ENCODE peak calls at places on chromosomes 16 and 17, in six cellular contexts. One of them, this sample, is unnamed.

GRCh38 chr17:67602974-67603373 is 114.8 kb upstream of the NOL11 start:
- DNase-seq in CD4-positive, CD25-positive, alpha-beta regulatory T cell: peak; percentile 4
- DNase-seq in A549: peak; percentile 58
- DNase-seq in prostate gland: no peak
- DNase-seq in kidney: no peak
- DNase-seq in aorta: no peak
- DNase-seq in this sample: peak; percentile 2

GRCh38 chr16:87201052-87201451 is 116.1 kb downstream of the C16orf95 start:
- DNase-seq in CD4-positive, CD25-positive, alpha-beta regulatory T cell: no peak
- DNase-seq in A549: no peak
- DNase-seq in prostate gland: no peak
- DNase-seq in kidney: no peak
- DNase-seq in aorta: peak; percentile 92
- DNase-seq in this sample: no peak

GRCh38 chr17:39002991-39003715 is 36.0 kb upstream of the FBXO47 start:
- DNase-seq in CD4-positive, CD25-positive, alpha-beta regulatory T cell: no peak
- DNase-seq in A549: no peak
- DNase-seq in prostate gland: peak; percentile 9
- DNase-seq in kidney: peak; percentile 92
- DNase-seq in aorta: peak; percentile 85
- DNase-seq in this sample: peak; percentile 8

GRCh38 chr17:2299136-2299535 is 4.4 kb downstream of the SMG6 start:
- DNase-seq in CD4-positive, CD25-positive, alpha-beta regulatory T cell: no peak
- DNase-seq in A549: no peak
- DNase-seq in prostate gland: no peak
- DNase-seq in kidney: no peak
- DNase-seq in aorta: no peak
- DNase-seq in this sample: no peak

GRCh38 chr17:61410555-61411089 is 11.0 kb downstream of the TBX2 start:
- DNase-seq in CD4-positive, CD25-positive, alpha-beta regulatory T cell: peak; percentile 57
- DNase-seq in A549: no peak
- DNase-seq in prostate gland: no peak
- DNase-seq in kidney: peak; percentile 94
- DNase-seq in aorta: peak; percentile 94
- DNase-seq in this sample: peak; percentile 49

GRCh38 chr16:52069866-52070265 is 477.1 kb downstream of the TOX3 start:
- DNase-seq in CD4-positive, CD25-positive, alpha-beta regulatory T cell: no peak
- DNase-seq in A549: peak; percentile 3
- DNase-seq in prostate gland: no peak
- DNase-seq in kidney: no peak
- DNase-seq in aorta: no peak
- DNase-seq in this sample: no peak

GRCh38 chr17:45364531-45365390 is 47.9 kb upstream of the MAP3K14 start:
- DNase-seq in CD4-positive, CD25-positive, alpha-beta regulatory T cell: no peak
- DNase-seq in A549: no peak
- DNase-seq in prostate gland: no peak
- DNase-seq in kidney: no peak
- DNase-seq in aorta: peak; percentile 63
- DNase-seq in this sample: no peak

GRCh38 chr16:69105501-69106361 is at the start of gene HAS3:
- DNase-seq in CD4-positive, CD25-positive, alpha-beta regulatory T cell: no peak
- DNase-seq in A549: peak; percentile 81
- DNase-seq in prostate gland: peak; percentile 52
- DNase-seq in kidney: peak; percentile 85
- DNase-seq in aorta: peak; percentile 84
- DNase-seq in this sample: no peak

GRCh38 chr16:57998484-57998883 is 2.0 kb downstream of the ZNF319 start:
- DNase-seq in CD4-positive, CD25-positive, alpha-beta regulatory T cell: peak; percentile 35
- DNase-seq in A549: no peak
- DNase-seq in prostate gland: no peak
- DNase-seq in kidney: peak; percentile 71
- DNase-seq in aorta: peak; percentile 74
- DNase-seq in this sample: peak; percentile 45

GRCh38 chr16:10519929-10520868 is 60.2 kb downstream of the EMP2 start:
- DNase-seq in CD4-positive, CD25-positive, alpha-beta regulatory T cell: no peak
- DNase-seq in A549: peak; percentile 27
- DNase-seq in prostate gland: peak; percentile 88
- DNase-seq in kidney: no peak
- DNase-seq in aorta: no peak
- DNase-seq in this sample: no peak

GRCh38 chr17:27049104-27049784 is 244.7 kb upstream of the WSB1 start:
- DNase-seq in CD4-positive, CD25-positive, alpha-beta regulatory T cell: no peak
- DNase-seq in A549: no peak
- DNase-seq in prostate gland: no peak
- DNase-seq in kidney: no peak
- DNase-seq in aorta: no peak
- DNase-seq in this sample: no peak

GRCh38 chr17:20073056-20073979 is 64.2 kb downstream of the SPECC1 start:
- DNase-seq in CD4-positive, CD25-positive, alpha-beta regulatory T cell: no peak
- DNase-seq in A549: no peak
- DNase-seq in prostate gland: no peak
- DNase-seq in kidney: peak; percentile 88
- DNase-seq in aorta: peak; percentile 85
- DNase-seq in this sample: peak; percentile 7

GRCh38 chr17:44310612-44311376 is 2.4 kb downstream of the RUNDC3A start:
- DNase-seq in CD4-positive, CD25-positive, alpha-beta regulatory T cell: no peak
- DNase-seq in A549: no peak
- DNase-seq in prostate gland: no peak
- DNase-seq in kidney: no peak
- DNase-seq in aorta: no peak
- DNase-seq in this sample: no peak

GRCh38 chr17:40063034-40063765 is 435 bp downstream of the THRA start:
- DNase-seq in CD4-positive, CD25-positive, alpha-beta regulatory T cell: no peak
- DNase-seq in A549: no peak
- DNase-seq in prostate gland: no peak
- DNase-seq in kidney: peak; percentile 88
- DNase-seq in aorta: peak; percentile 83
- DNase-seq in this sample: no peak

GRCh38 chr17:40063915-40064531 is 1.3 kb downstream of the THRA start:
- DNase-seq in CD4-positive, CD25-positive, alpha-beta regulatory T cell: no peak
- DNase-seq in A549: no peak
- DNase-seq in prostate gland: no peak
- DNase-seq in kidney: no peak
- DNase-seq in aorta: peak; percentile 67
- DNase-seq in this sample: no peak

GRCh38 chr17:40061532-40062038 is 1.2 kb upstream of the THRA start:
- DNase-seq in CD4-positive, CD25-positive, alpha-beta regulatory T cell: no peak
- DNase-seq in A549: no peak
- DNase-seq in prostate gland: no peak
- DNase-seq in kidney: no peak
- DNase-seq in aorta: peak; percentile 72
- DNase-seq in this sample: no peak

GRCh38 chr17:40060887-40061480 is 1.8 kb upstream of the THRA start:
- DNase-seq in CD4-positive, CD25-positive, alpha-beta regulatory T cell: no peak
- DNase-seq in A549: no peak
- DNase-seq in prostate gland: no peak
- DNase-seq in kidney: no peak
- DNase-seq in aorta: peak; percentile 60
- DNase-seq in this sample: no peak

GRCh38 chr17:40062347-40063033 is at the start of gene THRA:
- DNase-seq in CD4-positive, CD25-positive, alpha-beta regulatory T cell: peak; percentile 68
- DNase-seq in A549: peak; percentile 68
- DNase-seq in prostate gland: peak; percentile 75
- DNase-seq in kidney: peak; percentile 88
- DNase-seq in aorta: peak; percentile 91
- DNase-seq in this sample: peak; percentile 59
- H3K27ac ChIP-seq in CD4-positive, CD25-positive, alpha-beta regulatory T cell: peak within 1 kb of the TSS; percentile 51
- H3K27ac ChIP-seq in A549: peak within 1 kb of the TSS; percentile 92
- H3K27ac ChIP-seq in prostate gland: peak within 1 kb of the TSS; percentile 93
- H3K27ac ChIP-seq in kidney: peak within 1 kb of the TSS; percentile 92
- H3K27ac ChIP-seq in aorta: peak within 1 kb of the TSS; percentile 57
- H3K27ac ChIP-seq in this sample: peak within 1 kb of the TSS; percentile 75

DNA sequence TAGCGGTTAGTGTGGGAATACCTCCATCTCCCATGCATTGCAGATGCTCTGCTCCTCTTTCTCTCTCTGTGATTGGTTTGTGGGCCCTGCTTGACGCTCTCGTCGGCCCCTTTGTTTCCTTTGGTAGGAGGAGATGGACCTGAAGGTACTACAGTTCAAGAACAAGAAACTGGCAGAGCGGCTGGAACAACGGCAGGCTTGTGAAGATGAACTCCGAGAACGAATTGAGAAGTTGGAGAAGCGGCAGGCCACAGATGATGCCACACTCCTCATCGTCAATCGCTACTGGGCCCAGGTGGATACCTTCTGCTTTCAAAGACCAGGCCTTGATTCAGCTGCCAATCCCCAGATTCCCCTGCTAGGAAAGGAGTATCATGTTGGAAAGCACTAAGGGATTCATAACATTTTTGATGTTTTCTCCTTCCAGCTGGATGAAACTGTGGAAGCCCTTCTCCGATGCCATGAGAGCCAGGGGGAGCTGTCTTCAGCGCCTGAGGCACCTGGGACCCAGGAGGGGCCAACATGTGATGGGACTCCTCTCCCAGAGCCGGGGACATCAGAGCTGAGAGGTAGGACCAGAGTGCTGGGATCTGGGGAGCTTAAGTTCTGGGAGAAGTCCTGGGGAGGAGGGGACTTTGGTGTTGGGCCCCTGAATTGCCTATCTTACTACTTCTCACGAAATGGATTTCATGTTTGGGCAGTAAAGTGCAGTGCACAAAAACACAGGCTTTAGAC is 1.0 kb downstream of the RNF40 start:
- DNase-seq in CD4-positive, CD25-positive, alpha-beta regulatory T cell: no peak
- DNase-seq in A549: no peak
- DNase-seq in prostate gland: no peak
- DNase-seq in kidney: peak; percentile 51
- DNase-seq in aorta: no peak
- DNase-seq in this sample: no peak
- H3K27ac ChIP-seq in CD4-positive, CD25-positive, alpha-beta regulatory T cell: peak overlapping the region; percentile 81
- H3K27ac ChIP-seq in A549: peak overlapping the region; percentile 91
- H3K27ac ChIP-seq in prostate gland: peak overlapping the region; percentile 92
- H3K27ac ChIP-seq in kidney: peak overlapping the region; percentile 77
- H3K27ac ChIP-seq in aorta: peak overlapping the region; percentile 78
- H3K27ac ChIP-seq in this sample: peak overlapping the region; percentile 77

DNA sequence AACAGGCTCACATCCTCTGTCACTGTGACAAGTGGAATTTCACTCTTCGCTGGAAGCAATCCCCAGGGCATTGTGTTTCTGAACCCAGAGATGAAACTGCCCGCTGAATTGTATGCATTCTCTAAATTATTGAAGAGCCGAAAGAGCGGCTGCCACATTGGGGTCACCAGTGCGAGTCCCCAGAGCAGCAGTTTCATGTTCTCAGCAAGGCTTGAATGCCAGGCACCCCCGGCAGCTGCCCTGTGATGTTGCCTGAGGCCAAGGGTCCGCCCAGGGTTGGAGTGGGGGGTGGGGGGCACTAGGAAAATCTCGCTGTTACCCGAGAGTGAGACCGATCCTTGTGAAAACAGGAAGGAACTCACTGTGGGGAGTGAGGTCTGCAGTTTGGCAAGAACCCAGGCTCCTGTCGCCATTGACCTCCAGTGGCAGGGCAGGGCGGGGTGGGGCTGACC is 20.7 kb upstream of the BCAR1 start:
- DNase-seq in CD4-positive, CD25-positive, alpha-beta regulatory T cell: no peak
- DNase-seq in A549: no peak
- DNase-seq in prostate gland: no peak
- DNase-seq in kidney: peak; percentile 75
- DNase-seq in aorta: no peak
- DNase-seq in this sample: no peak
- H3K27ac ChIP-seq in CD4-positive, CD25-positive, alpha-beta regulatory T cell: no peak overlapping the region
- H3K27ac ChIP-seq in A549: no peak overlapping the region
- H3K27ac ChIP-seq in prostate gland: no peak overlapping the region
- H3K27ac ChIP-seq in kidney: no peak overlapping the region
- H3K27ac ChIP-seq in aorta: no peak overlapping the region
- H3K27ac ChIP-seq in this sample: no peak overlapping the region

DNA sequence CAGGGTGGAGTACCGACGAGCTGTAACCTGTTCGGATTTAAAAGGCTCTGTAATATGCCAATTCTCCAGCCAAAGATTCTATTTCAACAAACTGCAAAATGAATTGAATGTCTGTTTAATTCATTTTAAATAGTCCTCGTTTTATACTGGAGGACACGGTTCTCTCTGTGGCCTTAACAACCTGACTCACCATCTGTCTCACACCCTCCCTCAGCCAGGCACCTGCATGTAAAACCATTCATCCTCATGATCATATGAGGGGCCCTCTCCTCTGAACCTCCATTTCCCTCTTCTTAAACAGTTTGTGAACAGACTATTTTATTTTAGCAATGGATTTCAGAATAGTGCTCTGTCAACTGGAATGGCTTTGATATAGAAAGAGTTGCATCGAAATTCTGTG is 329.3 kb downstream of the SNX29 start:
- DNase-seq in CD4-positive, CD25-positive, alpha-beta regulatory T cell: no peak
- DNase-seq in A549: no peak
- DNase-seq in prostate gland: no peak
- DNase-seq in kidney: no peak
- DNase-seq in aorta: no peak
- DNase-seq in this sample: no peak
- H3K27ac ChIP-seq in CD4-positive, CD25-positive, alpha-beta regulatory T cell: no peak overlapping the region
- H3K27ac ChIP-seq in A549: no peak overlapping the region
- H3K27ac ChIP-seq in prostate gland: no peak overlapping the region
- H3K27ac ChIP-seq in kidney: no peak overlapping the region
- H3K27ac ChIP-seq in aorta: no peak overlapping the region
- H3K27ac ChIP-seq in this sample: no peak overlapping the region

DNA sequence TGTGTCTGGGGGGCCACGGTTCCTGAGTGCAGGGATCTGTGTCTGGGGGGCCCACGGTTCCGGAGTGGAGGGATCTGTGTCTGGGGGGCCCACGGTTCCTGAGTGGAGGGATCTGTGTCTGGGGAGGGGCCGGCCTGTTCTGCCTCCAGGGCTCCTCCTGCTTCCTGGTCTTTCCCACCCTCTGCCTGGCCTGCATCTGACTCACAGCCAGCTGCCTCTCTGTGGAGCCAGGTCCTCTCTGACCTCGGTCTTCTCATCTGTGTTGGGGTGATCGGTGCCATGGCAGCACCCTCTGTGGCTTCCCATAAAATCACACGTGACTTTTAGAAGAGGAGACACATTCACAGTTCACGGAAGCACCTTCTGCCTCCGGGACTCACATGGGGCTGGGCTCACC is 50.3 kb downstream of the ZFPM1 start:
- DNase-seq in CD4-positive, CD25-positive, alpha-beta regulatory T cell: no peak
- DNase-seq in A549: no peak
- DNase-seq in prostate gland: no peak
- DNase-seq in kidney: no peak
- DNase-seq in aorta: no peak
- DNase-seq in this sample: no peak
- H3K27ac ChIP-seq in CD4-positive, CD25-positive, alpha-beta regulatory T cell: no peak overlapping the region
- H3K27ac ChIP-seq in A549: no peak overlapping the region
- H3K27ac ChIP-seq in prostate gland: no peak overlapping the region
- H3K27ac ChIP-seq in kidney: no peak overlapping the region
- H3K27ac ChIP-seq in aorta: no peak overlapping the region
- H3K27ac ChIP-seq in this sample: no peak overlapping the region